ENCODE peak calls at places on chromosomes 3 and 15, in eight cellular contexts. R is HL-60, K is body of pancreas, Y is cardiac fibroblast, B is Calu3, T is glutamatergic neuron, J is AG10803, S is BJ. O is an unnamed sample.

GRCh38 chr3:166283856-166284255 is 446.6 kb upstream of the BCHE start:
- DNase-seq in T (no peak), S (no peak), Y (peak), J (peak), K (no peak), R (no peak), B (no peak), O (no peak)

GRCh38 chr3:41490360-41490759 is 291.1 kb downstream of the CTNNB1 start:
- DNase-seq in B (no peak), T (no peak), R (no peak), J (no peak), S (no peak), K (no peak), Y (no peak), O (no peak)

GRCh38 chr3:60703956-60704736 is 547.1 kb downstream of the FHIT start:
- DNase-seq in B (no peak), Y (peak), S (peak), T (no peak), J (peak), R (no peak), K (no peak), O (no peak)

GRCh38 chr3:50245831-50246516 is 10.0 kb downstream of the GNAI2 start:
- DNase-seq in Y (peak), R (no peak), T (peak), S (no peak), B (peak), J (peak), K (peak), O (peak)

GRCh38 chr3:73493543-73494314 is 131.0 kb downstream of the PDZRN3 start:
- DNase-seq in Y (peak), J (peak), B (no peak), K (no peak), T (no peak), R (no peak), S (peak), O (no peak)

GRCh38 chr3:41792806-41793205 is 169.1 kb downstream of the ULK4 start:
- DNase-seq in R (no peak), S (no peak), Y (no peak), T (no peak), B (no peak), J (no peak), K (no peak), O (no peak)

GRCh38 chr3:127289646-127290575 is 2.1 kb upstream of the PRR20G start:
- DNase-seq in R (no peak), S (no peak), Y (no peak), T (no peak), J (peak), B (no peak), K (no peak), O (peak)

GRCh38 chr3:66858656-66859381 is 139.3 kb upstream of the KBTBD8 start:
- DNase-seq in J (no peak), K (no peak), R (no peak), Y (no peak), T (peak), S (no peak), B (no peak), O (no peak)

GRCh38 chr15:88385078-88385700 is 82.0 kb downstream of the MRPL46 start:
- DNase-seq in J (peak), Y (no peak), T (no peak), R (no peak), S (no peak), B (no peak), K (no peak), O (peak)

GRCh38 chr3:194749631-194750271 is 64.1 kb downstream of the FAM43A start:
- DNase-seq in J (no peak), Y (no peak), R (no peak), K (no peak), B (no peak), S (no peak), T (no peak), O (no peak)

GRCh38 chr3:76038949-76039348 is 253.6 kb upstream of the ZNF717 start:
- DNase-seq in S (no peak), K (no peak), J (no peak), T (no peak), R (no peak), Y (no peak), B (no peak), O (no peak)

GRCh38 chr15:48402778-48403177 is 71.5 kb downstream of the DUT start:
- DNase-seq in R (no peak), K (no peak), S (no peak), J (no peak), T (no peak), Y (peak), B (no peak), O (no peak)

GRCh38 chr15:57694264-57694663 is 12.2 kb upstream of the POLR2M start:
- DNase-seq in Y (no peak), S (peak), K (no peak), T (no peak), R (no peak), J (peak), B (no peak), O (no peak)

GRCh38 chr3:1578105-1578833 is 485.4 kb downstream of the CNTN6 start:
- DNase-seq in T (no peak), R (no peak), S (no peak), J (no peak), B (no peak), K (no peak), Y (no peak), O (no peak)

GRCh38 chr15:66078929-66079275 is 174.6 kb downstream of the MEGF11 start:
- DNase-seq in K (no peak), T (no peak), S (no peak), Y (no peak), B (no peak), R (no peak), J (no peak), O (no peak)

GRCh38 chr3:55406666-55407425 is 80.3 kb downstream of the WNT5A start:
- DNase-seq in S (peak), J (peak), T (no peak), Y (peak), R (no peak), K (no peak), B (no peak), O (no peak)

GRCh38 chr3:69008980-69009379 is 4.5 kb downstream of the EOGT start:
- DNase-seq in B (no peak), Y (no peak), T (no peak), K (no peak), J (peak), S (no peak), R (no peak), O (no peak)

GRCh38 chr3:49717539-49718418 is 1.7 kb downstream of the AMIGO3 start:
- DNase-seq in T (no peak), J (no peak), K (peak), R (no peak), B (no peak), S (no peak), Y (no peak), O (no peak)

GRCh38 chr3:53913401-53913800 is 21.7 kb upstream of the SELENOK start:
- DNase-seq in S (no peak), K (no peak), Y (no peak), T (no peak), J (no peak), R (no peak), B (no peak), O (no peak)

GRCh38 chr15:90388462-90389182 is 580 bp downstream of the IQGAP1 start:
- DNase-seq in B (peak), K (peak), T (peak), Y (peak), S (no peak), R (peak), J (peak), O (peak)

GRCh38 chr15:80841537-80841936 is 62.4 kb downstream of the CEMIP start:
- DNase-seq in T (no peak), K (no peak), R (no peak), S (no peak), J (no peak), Y (no peak), B (no peak), O (no peak)

GRCh38 chr3:39433642-39434041 is 27.1 kb downstream of the RPSA start:
- DNase-seq in J (peak), S (peak), K (no peak), Y (peak), B (no peak), R (no peak), T (no peak), O (no peak)

GRCh38 chr15:36831125-36831914 is 251.9 kb downstream of the CDIN1 start:
- DNase-seq in B (peak), Y (peak), J (peak), S (peak), K (no peak), R (no peak), T (no peak), O (no peak)

GRCh38 chr15:78368115-78368514 is 28.0 kb downstream of the CRABP1 start:
- DNase-seq in K (no peak), B (no peak), S (no peak), T (no peak), R (no peak), Y (no peak), J (no peak), O (no peak)

GRCh38 chr3:197718904-197719303 is 17.8 kb downstream of the RUBCN start:
- DNase-seq in S (peak), K (peak), J (peak), B (peak), R (no peak), Y (peak), T (no peak), O (no peak)

GRCh38 chr15:29131336-29132109 is 138.1 kb downstream of the NSMCE3 start:
- DNase-seq in B (no peak), S (no peak), R (no peak), J (no peak), T (peak), K (no peak), Y (no peak), O (peak)

GRCh38 chr3:180223268-180223667 is 186.5 kb upstream of the PEX5L start:
- DNase-seq in Y (no peak), J (no peak), B (no peak), K (no peak), R (no peak), T (no peak), S (no peak), O (no peak)

GRCh38 chr3:77467702-77468407 is 428.0 kb downstream of the ROBO2 start:
- DNase-seq in Y (no peak), B (peak), T (peak), R (no peak), K (peak), S (no peak), J (peak), O (no peak)

GRCh38 chr3:195048059-195048905 is 222.7 kb downstream of the XXYLT1 start:
- DNase-seq in B (no peak), T (no peak), Y (no peak), R (no peak), S (no peak), K (no peak), J (no peak), O (no peak)

GRCh38 chr3:136694321-136694720 is 57.9 kb downstream of the STAG1 start:
- DNase-seq in J (no peak), R (no peak), S (no peak), B (no peak), Y (no peak), T (no peak), K (no peak), O (no peak)

GRCh38 chr15:47384316-47384715 is 333.0 kb upstream of the SEMA6D start:
- DNase-seq in T (peak), B (no peak), S (peak), Y (peak), J (peak), R (no peak), K (no peak), O (no peak)

GRCh38 chr3:170056710-170057454 is 19.1 kb downstream of the GPR160 start:
- DNase-seq in Y (no peak), K (no peak), R (no peak), B (no peak), T (no peak), S (no peak), J (no peak), O (no peak)

GRCh38 chr3:170052398-170052797 is 14.6 kb downstream of the GPR160 start:
- DNase-seq in Y (no peak), R (no peak), B (no peak), T (no peak), J (no peak), K (no peak), S (no peak), O (no peak)

GRCh38 chr3:170055209-170055608 is 17.4 kb downstream of the GPR160 start:
- DNase-seq in T (no peak), Y (peak), S (no peak), K (no peak), B (no peak), J (peak), R (no peak), O (peak)

GRCh38 chr3:170057550-170057949 is 19.8 kb downstream of the GPR160 start:
- DNase-seq in Y (no peak), J (no peak), S (no peak), K (peak), T (no peak), B (no peak), R (no peak), O (no peak)

GRCh38 chr3:170054204-170054603 is 16.4 kb downstream of the GPR160 start:
- DNase-seq in S (no peak), K (no peak), T (no peak), R (no peak), B (no peak), Y (no peak), J (no peak), O (no peak)
- TF ChIP-seq CTCF in S (peak), K (peak), T (no peak), R (no peak), B (peak), Y (peak), J (peak), O (peak)

GRCh38 chr3:183081459-183082183 is 17.7 kb downstream of the MCCC1 start:
- DNase-seq in T (no peak), R (no peak), B (no peak), Y (no peak), J (no peak), K (peak), S (no peak), O (no peak)

GRCh38 chr3:183082355-183082915 is 16.9 kb downstream of the MCCC1 start:
- DNase-seq in T (no peak), J (no peak), B (no peak), R (no peak), S (no peak), Y (no peak), K (no peak), O (no peak)

GRCh38 chr3:183080628-183081027 is 18.7 kb downstream of the MCCC1 start:
- DNase-seq in K (no peak), T (no peak), Y (no peak), J (no peak), B (no peak), R (no peak), S (no peak), O (no peak)

GRCh38 chr3:183087184-183087583 is 12.1 kb downstream of the MCCC1 start:
- DNase-seq in R (no peak), T (no peak), K (no peak), J (no peak), S (no peak), B (no peak), Y (no peak), O (no peak)

DNA sequence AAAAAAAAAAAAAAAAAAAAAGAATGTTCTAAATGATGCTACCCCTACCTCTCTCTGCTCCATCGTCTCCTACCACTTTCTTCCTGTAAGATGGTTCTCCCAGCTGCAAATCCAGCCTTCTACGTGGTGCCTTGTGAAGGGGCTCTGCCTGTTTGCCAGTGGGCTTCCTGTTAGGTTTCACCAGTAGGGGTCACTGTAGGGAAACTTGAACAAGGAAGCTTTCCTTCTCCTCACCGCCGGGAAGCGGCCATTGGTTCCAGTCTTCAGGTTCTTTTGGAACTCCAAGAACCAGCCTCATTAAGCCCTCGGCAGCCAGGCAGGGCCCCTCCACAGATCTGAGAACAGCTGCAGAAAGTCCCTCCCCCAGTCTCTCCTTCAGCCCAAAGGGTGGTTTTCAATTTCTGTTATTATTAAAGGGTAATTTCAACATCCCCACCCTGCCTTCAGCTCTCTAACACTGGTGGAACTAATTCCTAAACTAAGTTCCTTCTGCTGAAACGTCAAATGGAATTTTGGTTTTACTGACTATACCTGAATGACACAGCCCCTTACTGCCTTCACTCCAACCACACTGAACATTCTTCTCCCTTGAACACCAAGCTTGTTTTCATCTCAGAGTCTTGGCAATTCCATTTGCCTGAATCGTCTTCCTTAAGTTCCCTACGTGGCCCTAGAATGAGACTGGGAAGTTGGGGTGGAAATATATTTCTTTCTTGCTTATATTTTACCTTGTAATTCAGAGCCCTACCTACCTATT is 13.5 kb downstream of the MCCC1 start:
- DNase-seq in R (no peak), Y (peak), B (peak), T (peak), J (peak), S (no peak), K (no peak), O (peak)
- TF ChIP-seq CTCF in R (no peak), Y (peak), B (peak), T (peak), J (peak), S (peak), K (peak), O (peak)

DNA sequence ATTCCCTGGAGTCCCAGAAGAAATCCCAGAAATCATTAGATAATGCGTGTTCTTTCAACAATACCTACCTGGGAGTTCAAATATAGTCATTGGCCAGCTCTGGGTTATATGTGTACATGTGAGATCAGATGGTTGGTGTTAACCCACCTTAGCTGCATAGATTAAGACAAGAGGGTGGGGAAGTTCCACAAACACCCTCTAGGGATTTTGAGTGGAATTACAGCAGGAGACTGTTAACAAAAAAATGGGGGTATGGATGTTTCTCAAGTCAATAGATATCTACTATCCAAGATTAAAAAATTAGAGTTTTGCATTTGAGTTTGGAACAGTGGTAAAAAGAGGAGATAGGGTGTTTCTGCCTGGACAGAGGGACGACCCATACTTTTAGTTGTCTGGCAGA is 282.5 kb upstream of the CNTN3 start:
- DNase-seq in B (no peak), T (no peak), S (no peak), J (peak), Y (peak), K (no peak), R (no peak), O (no peak)
- TF ChIP-seq CTCF in B (no peak), T (peak), S (peak), J (peak), Y (peak), K (peak), R (no peak), O (no peak)

DNA sequence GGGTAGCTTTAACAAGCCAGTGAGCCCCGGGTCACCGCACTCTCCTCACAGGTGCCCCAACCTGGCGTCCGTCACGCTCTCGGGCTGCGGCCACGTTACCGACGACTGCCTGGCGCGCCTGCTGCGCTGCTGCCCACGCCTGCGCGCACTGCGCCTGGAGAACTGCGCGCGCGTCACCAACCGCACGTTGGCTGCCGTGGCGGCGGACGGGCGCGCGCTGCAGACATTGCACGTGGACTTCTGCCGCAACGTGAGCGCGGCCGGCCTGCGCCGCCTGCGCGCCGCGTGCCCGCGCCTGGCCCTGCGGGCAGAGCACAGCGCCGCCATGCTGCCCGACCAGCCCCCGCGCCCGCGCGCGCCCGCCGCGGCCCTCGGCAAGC is 3.4 kb downstream of the FBXL22 start:
- DNase-seq in R (peak), J (peak), S (peak), K (peak), Y (peak), T (peak), B (peak), O (peak)
- TF ChIP-seq CTCF in R (no peak), J (no peak), S (no peak), K (no peak), Y (no peak), T (no peak), B (no peak), O (no peak)

GRCh38 chr15:41822471-41822870 is 5.4 kb upstream of the JMJD7 start:
- DNase-seq in J (no peak), K (no peak), S (no peak), B (no peak), T (no peak), Y (no peak), R (no peak), O (no peak)

GRCh38 chr15:41824062-41824745 is 3.7 kb upstream of the JMJD7 start:
- DNase-seq in J (no peak), K (no peak), Y (no peak), B (no peak), S (no peak), T (no peak), R (no peak), O (no peak)

GRCh38 chr15:41823502-41823901 is 4.4 kb upstream of the JMJD7 start:
- DNase-seq in T (no peak), J (no peak), K (no peak), Y (no peak), B (no peak), S (no peak), R (no peak), O (no peak)

GRCh38 chr15:41821831-41822230 is 6.1 kb upstream of the JMJD7 start:
- DNase-seq in T (no peak), B (no peak), R (no peak), J (no peak), Y (no peak), S (no peak), K (no peak), O (no peak)

GRCh38 chr15:41822957-41823356 is 4.9 kb upstream of the JMJD7 start:
- DNase-seq in S (no peak), T (no peak), B (no peak), R (no peak), K (no peak), J (no peak), Y (no peak), O (no peak)
- TF ChIP-seq CTCF in S (no peak), T (no peak), B (no peak), R (no peak), K (no peak), J (no peak), Y (no peak), O (no peak)

GRCh38 chr15:45320581-45320980 is 57.8 kb downstream of the GATM start:
- DNase-seq in S (no peak), B (peak), J (no peak), K (peak), R (no peak), Y (no peak), T (no peak), O (no peak)

GRCh38 chr15:45319472-45320214 is 58.7 kb downstream of the GATM start:
- DNase-seq in T (no peak), K (no peak), B (peak), R (no peak), J (no peak), S (no peak), Y (no peak), O (no peak)

DNA sequence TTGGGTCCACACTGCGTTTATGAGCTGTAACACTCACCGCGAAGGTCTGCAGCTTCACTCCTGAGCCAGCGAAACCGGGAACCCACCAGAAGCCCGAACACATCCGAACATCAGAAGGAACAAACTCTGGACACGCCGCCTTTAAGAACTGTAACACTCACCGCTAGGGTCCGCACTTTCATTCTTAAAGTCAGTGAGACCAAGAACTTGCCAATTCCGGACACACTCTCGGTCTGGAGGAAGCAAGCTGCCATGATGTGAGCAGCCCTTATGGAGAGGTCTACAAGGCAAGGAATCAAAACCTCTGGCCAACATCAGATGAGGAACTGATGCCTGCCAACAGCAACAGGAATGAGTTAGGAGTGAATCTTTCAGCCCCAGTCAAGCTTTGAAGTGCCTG is 62.9 kb downstream of the SLC28A2 start:
- DNase-seq in S (no peak), K (peak), B (no peak), J (peak), R (no peak), Y (peak), T (no peak), O (peak)
- TF ChIP-seq CTCF in S (no peak), K (peak), B (no peak), J (peak), R (no peak), Y (peak), T (peak), O (no peak)

GRCh38 chr3:43709022-43709421 is 18.3 kb downstream of the ABHD5 start:
- DNase-seq in Y (peak), R (peak), T (no peak), J (peak), K (no peak), B (no peak), S (peak), O (no peak)
- TF ChIP-seq CTCF in Y (no peak), R (no peak), T (no peak), J (no peak), K (no peak), B (no peak), S (no peak), O (no peak)